ENCODE peak calls at places on chromosome 6, in eight cellular contexts. K is right atrium auricular region; V is activated CD8-positive, alpha-beta T cell treated with anti-CD3 and anti-CD28 coated beads for 36 hours; X is Right ventricle myocardium superior; I is amniotic epithelial cell; D is bronchial epithelial cell; G is stimulated activated CD4-positive, alpha-beta T cell treated with anti-CD3 and anti-CD28 coated beads, Interleukin-4, amount 100 ng/mL, for 4 hours; H is G401. C is an unnamed sample.

GRCh38 chr6:42434237-42434636 is 17.5 kb downstream of the TRERF1 start:
- DNase-seq in K (no peak), G (no peak), V (no peak), H (no peak), D (no peak), I (peak), X (no peak), C (no peak)

GRCh38 chr6:149405823-149406765 is 6.0 kb downstream of the SUMO4 start:
- DNase-seq in H (no peak), I (peak), X (no peak), D (peak), G (no peak), V (no peak), K (no peak), C (no peak)

GRCh38 chr6:105402981-105403935 is at the start of gene PREP:
- DNase-seq in H (peak), G (peak), I (peak), K (peak), X (peak), V (peak), D (peak), C (peak)

GRCh38 chr6:138594042-138594636 is 94.8 kb upstream of the NHSL1 start:
- DNase-seq in K (no peak), G (no peak), D (no peak), I (no peak), H (no peak), V (no peak), X (no peak), C (no peak)

GRCh38 chr6:23498013-23498412 is 628.0 kb upstream of the NRSN1 start:
- DNase-seq in X (no peak), V (no peak), H (no peak), I (peak), D (no peak), K (no peak), G (no peak), C (no peak)

GRCh38 chr6:22071655-22072054 is 225.2 kb downstream of the PRL start:
- DNase-seq in X (peak), K (no peak), H (peak), D (peak), V (no peak), I (peak), G (no peak), C (no peak)

GRCh38 chr6:35534396-35535170 is 21.9 kb upstream of the TULP1 start:
- DNase-seq in V (no peak), G (no peak), D (no peak), X (no peak), H (no peak), I (peak), K (no peak), C (no peak)

GRCh38 chr6:142009647-142010046 is 123.1 kb upstream of the GJE1 start:
- DNase-seq in I (peak), V (no peak), H (no peak), G (no peak), X (no peak), D (no peak), K (no peak), C (no peak)

GRCh38 chr6:43493230-43493629 is 15.9 kb downstream of the TJAP1 start:
- DNase-seq in V (no peak), G (no peak), D (no peak), X (no peak), K (no peak), I (no peak), H (no peak), C (no peak)

GRCh38 chr6:121826156-121826810 is 390.8 kb downstream of the GJA1 start:
- DNase-seq in V (no peak), K (no peak), G (no peak), H (no peak), I (peak), X (no peak), D (peak), C (no peak)

GRCh38 chr6:33661118-33661838 is 40.2 kb downstream of the ITPR3 start:
- DNase-seq in X (no peak), V (no peak), G (no peak), K (no peak), D (no peak), I (no peak), H (no peak), C (no peak)

GRCh38 chr6:22164236-22164635 is 132.6 kb downstream of the PRL start:
- DNase-seq in I (no peak), K (no peak), D (no peak), V (no peak), G (no peak), X (no peak), H (no peak), C (no peak)

GRCh38 chr6:22043284-22043962 is 253.4 kb downstream of the PRL start:
- DNase-seq in D (peak), K (no peak), I (peak), H (no peak), X (peak), G (no peak), V (no peak), C (no peak)

GRCh38 chr6:117352466-117353081 is 73.2 kb downstream of the ROS1 start:
- DNase-seq in K (no peak), X (no peak), V (no peak), D (peak), I (peak), H (peak), G (no peak), C (no peak)

GRCh38 chr6:74733830-74734591 is 471.8 kb downstream of the COL12A1 start:
- DNase-seq in I (peak), H (no peak), G (no peak), D (peak), X (no peak), K (no peak), V (no peak), C (no peak)

GRCh38 chr6:47162793-47163192 is 120.7 kb upstream of the ADGRF1 start:
- DNase-seq in H (no peak), I (no peak), K (no peak), V (no peak), D (no peak), X (no peak), G (no peak), C (no peak)

GRCh38 chr6:41171908-41172307 is 9.0 kb upstream of the TREM2 start:
- DNase-seq in G (no peak), I (no peak), X (no peak), H (no peak), K (no peak), D (no peak), V (no peak), C (no peak)

GRCh38 chr6:168113226-168113625 is 34.2 kb upstream of the FRMD1 start:
- DNase-seq in H (no peak), I (no peak), V (no peak), K (no peak), G (no peak), D (no peak), X (no peak), C (no peak)

GRCh38 chr6:106339334-106340029 is 13.9 kb upstream of the ATG5 start:
- DNase-seq in X (no peak), G (peak), K (no peak), V (peak), I (peak), D (peak), H (peak), C (peak)

GRCh38 chr6:18022398-18023231 is 35.2 kb upstream of the KIF13A start:
- DNase-seq in K (no peak), V (no peak), G (no peak), I (peak), D (peak), H (peak), X (no peak), C (no peak)

GRCh38 chr6:170193326-170193821 is 97.5 kb downstream of the DLL1 start:
- DNase-seq in H (no peak), V (no peak), X (no peak), I (no peak), G (no peak), D (no peak), K (peak), C (no peak)

GRCh38 chr6:26118999-26119398 is 31.8 kb downstream of the HFE start:
- DNase-seq in H (no peak), V (no peak), I (peak), D (peak), K (no peak), G (no peak), X (no peak), C (no peak)

GRCh38 chr6:3750324-3751018 is 1.0 kb downstream of the PXDC1 start:
- DNase-seq in I (peak), V (no peak), D (peak), X (peak), K (peak), H (peak), G (no peak), C (no peak)

GRCh38 chr6:104995989-104996617 is 39.2 kb downstream of the LIN28B start:
- DNase-seq in V (no peak), I (peak), H (no peak), X (no peak), G (no peak), K (no peak), D (peak), C (no peak)

GRCh38 chr6:3390698-3391097 is 66.2 kb downstream of the SLC22A23 start:
- DNase-seq in D (peak), I (no peak), H (no peak), X (peak), G (no peak), K (peak), V (no peak), C (no peak)

GRCh38 chr6:125312950-125313349 is 11.2 kb upstream of the HDDC2 start:
- DNase-seq in D (no peak), K (no peak), V (no peak), X (no peak), H (no peak), I (no peak), G (no peak), C (no peak)

GRCh38 chr6:11918739-11919605 is 93.1 kb upstream of the HIVEP1 start:
- DNase-seq in X (no peak), I (no peak), V (no peak), G (no peak), K (no peak), D (no peak), H (no peak), C (no peak)

GRCh38 chr6:108850669-108851467 is 2.6 kb downstream of the ARMC2 start:
- DNase-seq in D (no peak), K (no peak), H (peak), V (no peak), I (peak), G (no peak), X (peak), C (no peak)

GRCh38 chr6:108546079-108547049 is 14.4 kb upstream of the FOXO3 start:
- DNase-seq in H (no peak), X (no peak), D (no peak), I (no peak), K (no peak), V (no peak), G (no peak), C (no peak)

GRCh38 chr6:10237284-10238043 is 177.4 kb downstream of the TFAP2A start:
- DNase-seq in D (peak), X (no peak), V (no peak), K (no peak), I (no peak), G (no peak), H (no peak), C (no peak)

GRCh38 chr6:96015791-96016776 is at the start of gene FUT9:
- DNase-seq in I (no peak), K (no peak), H (peak), D (no peak), G (no peak), V (no peak), X (no peak), C (no peak)

GRCh38 chr6:116111552-116112528 is 11.2 kb downstream of the NT5DC1 start:
- DNase-seq in H (peak), I (peak), K (no peak), G (no peak), X (no peak), V (peak), D (peak), C (no peak)

GRCh38 chr6:2877960-2878359 is 25.1 kb downstream of the SERPINB9 start:
- DNase-seq in I (no peak), H (no peak), X (no peak), G (no peak), K (no peak), V (no peak), D (peak), C (no peak)

GRCh38 chr6:13140972-13141371 is 187.4 kb downstream of the TBC1D7 start:
- DNase-seq in D (no peak), I (no peak), G (no peak), H (no peak), K (no peak), X (no peak), V (no peak), C (no peak)

GRCh38 chr6:5308066-5308465 is 46.8 kb downstream of the FARS2 start:
- DNase-seq in D (peak), X (no peak), V (no peak), G (no peak), K (no peak), I (no peak), H (no peak), C (no peak)